ENCODE peak calls at places on chromosomes 12 and 14, in nine cellular contexts. L is right cardiac atrium; F is Panc1; I is colonic mucosa; C is lung; O is HepG2; D is CD4-positive, alpha-beta T cell; G is CD8-positive, alpha-beta memory T cell; W is substantia nigra. U is an unnamed sample.

GRCh38 chr14:74975059-74975810 is 19.8 kb upstream of the PGF start:
- DNase-seq in I (peak; percentile 53), C (peak; percentile 63), W (no peak), F (no peak), O (no peak), D (no peak), G (no peak), L (peak; percentile 98), U (no peak)

GRCh38 chr14:21025374-21026151 is 702 bp upstream of the NDRG2 start:
- DNase-seq in L (peak; percentile 95), D (no peak), I (peak; percentile 60), C (no peak), O (no peak), G (no peak), F (no peak), W (peak; percentile 78), U (peak; percentile 83)

GRCh38 chr12:52754135-52754534 is 23.0 kb downstream of the KRT76 start:
- DNase-seq in F (no peak), I (no peak), O (no peak), D (no peak), C (no peak), L (no peak), W (no peak), G (no peak), U (no peak)

GRCh38 chr12:62135553-62136200 is 124.5 kb upstream of the USP15 start:
- DNase-seq in F (no peak), W (no peak), O (no peak), I (no peak), C (no peak), L (no peak), D (no peak), G (no peak), U (no peak)

GRCh38 chr12:88206636-88207035 is 64.5 kb downstream of the TMTC3 start:
- DNase-seq in W (no peak), O (no peak), D (no peak), L (no peak), G (no peak), F (no peak), I (no peak), C (no peak), U (no peak)

GRCh38 chr12:21697829-21698630 is 40.4 kb upstream of the LDHB start:
- DNase-seq in D (no peak), F (no peak), C (no peak), O (peak; percentile 7), W (no peak), G (peak; percentile 33), I (no peak), L (no peak), U (no peak)

GRCh38 chr14:21521526-21521925 is 4.6 kb downstream of the SALL2 start:
- DNase-seq in G (no peak), C (peak; percentile 59), L (no peak), F (no peak), W (no peak), D (no peak), I (no peak), O (no peak), U (no peak)

GRCh38 chr12:116222358-116222757 is 55.1 kb downstream of the MED13L start:
- DNase-seq in D (no peak), L (peak; percentile 53), F (peak; percentile 38), O (peak; percentile 55), G (no peak), W (no peak), I (peak; percentile 78), C (peak; percentile 85), U (no peak)

GRCh38 chr12:102539651-102540553 is 59.5 kb upstream of the IGF1 start:
- DNase-seq in C (no peak), D (no peak), F (no peak), L (no peak), I (no peak), O (peak; percentile 31), W (no peak), G (no peak), U (no peak)

GRCh38 chr12:1369460-1369859 is 224.9 kb downstream of the FBXL14 start:
- DNase-seq in F (no peak), G (no peak), C (peak; percentile 40), L (no peak), O (no peak), D (no peak), W (no peak), I (no peak), U (no peak)

GRCh38 chr14:37198907-37199306 is 1.2 kb downstream of the MIPOL1 start:
- DNase-seq in C (no peak), I (no peak), O (no peak), D (no peak), L (no peak), W (no peak), F (no peak), G (no peak), U (no peak)

GRCh38 chr12:92340441-92341332 is 195.0 kb upstream of the BTG1 start:
- DNase-seq in W (no peak), I (no peak), D (no peak), G (no peak), O (no peak), F (no peak), L (no peak), C (no peak), U (no peak)

GRCh38 chr14:104001003-104001402 is 58.7 kb upstream of the RD3L start:
- DNase-seq in C (no peak), W (no peak), O (peak; percentile 21), L (no peak), D (peak; percentile 8), G (peak; percentile 7), F (no peak), I (no peak), U (no peak)

GRCh38 chr12:106459124-106459523 is 101.6 kb downstream of the POLR3B start:
- DNase-seq in L (no peak), D (no peak), F (no peak), I (no peak), O (no peak), G (no peak), W (no peak), C (no peak), U (no peak)

GRCh38 chr12:48907243-48907642 is 18.0 kb downstream of the FKBP11 start:
- DNase-seq in F (no peak), I (no peak), C (no peak), D (no peak), W (no peak), L (no peak), G (no peak), O (no peak), U (no peak)

GRCh38 chr14:54194501-54194900 is 202.3 kb upstream of the CDKN3 start:
- DNase-seq in I (no peak), C (no peak), G (no peak), W (no peak), O (no peak), L (no peak), F (no peak), D (no peak), U (no peak)

GRCh38 chr12:77924703-77925102 is 94.0 kb downstream of the NAV3 start:
- DNase-seq in F (no peak), G (no peak), I (no peak), D (no peak), W (no peak), C (no peak), L (no peak), O (no peak), U (no peak)

GRCh38 chr12:64083285-64084210 is 138.5 kb downstream of the KICS2 start:
- DNase-seq in I (peak; percentile 87), G (no peak), D (no peak), F (no peak), W (peak; percentile 62), O (no peak), L (peak; percentile 89), C (peak; percentile 75), U (no peak)

GRCh38 chr12:16349132-16349463 is 1.7 kb downstream of the MGST1 start:
- DNase-seq in G (no peak), I (peak; percentile 70), D (no peak), F (no peak), C (peak; percentile 68), O (peak; percentile 81), W (no peak), L (peak; percentile 83), U (no peak)
- H3K27ac ChIP-seq in G (no peak overlapping the region), I (peak overlapping the region; percentile 78), D (no peak overlapping the region), F (no peak overlapping the region), C (no peak overlapping the region), O (peak overlapping the region; percentile 87), W (no peak overlapping the region), L (peak overlapping the region; percentile 39), U (peak overlapping the region; percentile 63)

GRCh38 chr14:94844593-94844992 is 74.7 kb upstream of the GSC start:
- DNase-seq in D (no peak), C (no peak), I (no peak), L (no peak), W (no peak), F (no peak), O (no peak), G (no peak), U (no peak)
- H3K27ac ChIP-seq in D (no peak overlapping the region), C (no peak overlapping the region), I (no peak overlapping the region), L (no peak overlapping the region), W (no peak overlapping the region), F (no peak overlapping the region), O (no peak overlapping the region), G (no peak overlapping the region), U (no peak overlapping the region)

DNA sequence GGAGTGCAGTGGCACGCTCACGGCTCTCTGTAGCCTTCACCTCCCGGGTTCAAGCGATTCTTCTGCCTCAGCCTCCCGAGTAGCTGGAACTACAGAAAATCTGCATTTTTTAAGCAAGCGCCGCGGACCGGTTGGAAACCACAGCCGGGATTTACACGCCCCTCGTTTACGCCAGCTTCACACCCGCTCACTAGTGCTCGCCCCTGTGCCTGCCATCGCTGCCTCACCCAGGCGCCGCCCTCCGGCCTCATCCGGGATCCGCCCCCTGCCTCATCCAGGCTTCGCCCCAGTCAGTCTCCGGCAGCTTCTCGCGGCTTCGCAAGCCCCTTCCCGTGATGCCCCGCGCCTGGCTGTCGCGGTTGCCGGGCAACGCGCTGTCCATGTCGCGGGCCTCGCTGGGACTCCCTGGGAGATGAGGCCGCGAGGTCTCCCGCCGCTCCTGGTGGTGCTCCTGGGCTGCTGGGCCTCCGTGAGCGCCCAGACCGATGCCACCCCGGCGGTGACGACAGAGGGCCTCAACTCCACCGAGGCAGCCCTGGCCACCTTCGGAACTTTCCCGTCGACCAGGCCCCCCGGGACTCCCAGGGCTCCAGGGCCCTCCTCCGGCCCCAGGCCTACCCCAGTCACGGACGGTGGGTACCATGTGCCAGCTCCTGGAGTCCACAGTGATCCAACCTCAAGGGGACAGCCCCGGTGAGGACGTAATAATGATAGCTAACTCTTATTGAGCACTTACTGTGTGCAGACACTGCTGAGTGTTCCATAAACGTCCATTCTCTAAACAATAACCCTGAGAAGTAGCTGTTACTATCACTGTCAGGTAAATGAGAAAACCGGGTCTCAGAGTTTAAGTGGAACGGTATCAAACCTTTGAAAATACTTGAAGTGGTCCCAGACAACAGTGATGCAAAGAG is at the start of gene TCTN1:
- DNase-seq in G (peak; percentile 94), L (peak; percentile 99), W (peak; percentile 97), D (peak; percentile 94), C (peak; percentile 97), F (peak; percentile 64), O (peak; percentile 87), I (peak; percentile 98), U (peak; percentile 96)
- H3K27ac ChIP-seq in G (peak within 1 kb of the TSS; percentile 83), L (peak within 1 kb of the TSS; percentile 15), W (peak within 1 kb of the TSS; percentile 90), D (peak within 1 kb of the TSS; percentile 61), C (peak within 1 kb of the TSS; percentile 43), F (peak within 1 kb of the TSS; percentile 78), O (peak within 1 kb of the TSS; percentile 49), I (peak within 1 kb of the TSS; percentile 64), U (peak within 1 kb of the TSS; percentile 84)

DNA sequence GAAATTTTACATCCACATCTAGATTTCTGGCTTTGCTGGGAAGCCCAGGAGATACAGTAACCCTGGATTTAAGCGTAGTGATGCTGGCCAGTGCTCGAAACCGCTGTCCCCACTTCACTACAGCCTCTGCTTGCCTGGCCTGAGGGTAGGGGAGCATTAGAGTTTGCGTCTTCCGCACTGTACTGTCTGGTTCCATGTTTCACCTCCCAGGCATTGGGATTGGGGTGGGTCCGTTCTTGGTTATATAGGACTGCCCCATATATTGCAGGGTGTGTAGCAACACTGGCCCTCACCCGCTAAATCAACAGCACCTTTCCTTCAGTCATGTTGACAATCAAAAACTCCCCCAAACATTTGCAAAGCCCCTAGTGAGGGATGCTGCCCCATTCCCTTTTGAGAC is 240.8 kb downstream of the ZFP36L1 start:
- DNase-seq in O (no peak), D (no peak), L (no peak), G (no peak), W (no peak), I (no peak), C (no peak), F (no peak), U (no peak)
- H3K27ac ChIP-seq in O (no peak overlapping the region), D (no peak overlapping the region), L (no peak overlapping the region), G (no peak overlapping the region), W (no peak overlapping the region), I (no peak overlapping the region), C (no peak overlapping the region), F (no peak overlapping the region), U (no peak overlapping the region)